ENCODE peak calls at places on chromosome 17, in five cellular contexts. One of them, this sample, is unnamed.

GRCh38 chr17:17737938-17738894 is 57.0 kb downstream of the RAI1 start:
- DNase-seq in choroid plexus epithelial cell: no peak
- DNase-seq in GM12878: no peak
- DNase-seq in upper lobe of right lung: peak
- DNase-seq in AG04450: no peak
- DNase-seq in this sample: peak

GRCh38 chr17:4583796-4584124 is 569 bp upstream of the SMTNL2 start:
- DNase-seq in choroid plexus epithelial cell: no peak
- DNase-seq in GM12878: no peak
- DNase-seq in upper lobe of right lung: no peak
- DNase-seq in AG04450: no peak
- DNase-seq in this sample: peak

GRCh38 chr17:73455050-73455687 is 143.4 kb upstream of the CDC42EP4 start:
- DNase-seq in choroid plexus epithelial cell: no peak
- DNase-seq in GM12878: no peak
- DNase-seq in upper lobe of right lung: no peak
- DNase-seq in AG04450: no peak
- DNase-seq in this sample: no peak

GRCh38 chr17:80858301-80859003 is 133.2 kb upstream of the CHMP6 start:
- DNase-seq in choroid plexus epithelial cell: no peak
- DNase-seq in GM12878: no peak
- DNase-seq in upper lobe of right lung: no peak
- DNase-seq in AG04450: no peak
- DNase-seq in this sample: no peak

GRCh38 chr17:18257268-18257681 is 1.3 kb downstream of the FLII start:
- DNase-seq in choroid plexus epithelial cell: no peak
- DNase-seq in GM12878: no peak
- DNase-seq in upper lobe of right lung: no peak
- DNase-seq in AG04450: no peak
- DNase-seq in this sample: no peak

GRCh38 chr17:38918129-38918913 is 7.1 kb upstream of the LASP1NB start:
- DNase-seq in choroid plexus epithelial cell: no peak
- DNase-seq in GM12878: no peak
- DNase-seq in upper lobe of right lung: no peak
- DNase-seq in AG04450: no peak
- DNase-seq in this sample: no peak

GRCh38 chr17:59193463-59193862 is 16.4 kb upstream of the SMG8 start:
- DNase-seq in choroid plexus epithelial cell: no peak
- DNase-seq in GM12878: no peak
- DNase-seq in upper lobe of right lung: no peak
- DNase-seq in AG04450: no peak
- DNase-seq in this sample: no peak

GRCh38 chr17:38564254-38564605 is 41.5 kb downstream of the SRCIN1 start:
- DNase-seq in choroid plexus epithelial cell: no peak
- DNase-seq in GM12878: no peak
- DNase-seq in upper lobe of right lung: no peak
- DNase-seq in AG04450: no peak
- DNase-seq in this sample: no peak

GRCh38 chr17:78624461-78625216 is 47.4 kb upstream of the DNAH17 start:
- DNase-seq in choroid plexus epithelial cell: no peak
- DNase-seq in GM12878: no peak
- DNase-seq in upper lobe of right lung: no peak
- DNase-seq in AG04450: no peak
- DNase-seq in this sample: no peak

GRCh38 chr17:79983456-79983855 is 52.2 kb downstream of the TBC1D16 start:
- DNase-seq in choroid plexus epithelial cell: no peak
- DNase-seq in GM12878: no peak
- DNase-seq in upper lobe of right lung: peak
- DNase-seq in AG04450: no peak
- DNase-seq in this sample: no peak

GRCh38 chr17:7572588-7573323 is 6.7 kb upstream of the CD68 start:
- DNase-seq in choroid plexus epithelial cell: peak
- DNase-seq in GM12878: peak
- DNase-seq in upper lobe of right lung: peak
- DNase-seq in AG04450: peak
- DNase-seq in this sample: peak

GRCh38 chr17:40347319-40348135 is 17.0 kb downstream of the GJD3 start:
- DNase-seq in choroid plexus epithelial cell: no peak
- DNase-seq in GM12878: no peak
- DNase-seq in upper lobe of right lung: no peak
- DNase-seq in AG04450: no peak
- DNase-seq in this sample: no peak

GRCh38 chr17:61410555-61411089 is 11.0 kb downstream of the TBX2 start:
- DNase-seq in choroid plexus epithelial cell: peak
- DNase-seq in GM12878: no peak
- DNase-seq in upper lobe of right lung: peak
- DNase-seq in AG04450: peak
- DNase-seq in this sample: peak

GRCh38 chr17:32654351-32654750 is 167.6 kb downstream of the CDK5R1 start:
- DNase-seq in choroid plexus epithelial cell: no peak
- DNase-seq in GM12878: no peak
- DNase-seq in upper lobe of right lung: no peak
- DNase-seq in AG04450: no peak
- DNase-seq in this sample: no peak

GRCh38 chr17:36524428-36524876 is 10.2 kb downstream of the MYO19 start:
- DNase-seq in choroid plexus epithelial cell: no peak
- DNase-seq in GM12878: no peak
- DNase-seq in upper lobe of right lung: no peak
- DNase-seq in AG04450: no peak
- DNase-seq in this sample: peak

GRCh38 chr17:39079836-39080235 is 71.6 kb downstream of the PLXDC1 start:
- DNase-seq in choroid plexus epithelial cell: no peak
- DNase-seq in GM12878: no peak
- DNase-seq in upper lobe of right lung: no peak
- DNase-seq in AG04450: no peak
- DNase-seq in this sample: no peak

GRCh38 chr17:412211-413015 is 59.8 kb upstream of the RPH3AL start:
- DNase-seq in choroid plexus epithelial cell: peak
- DNase-seq in GM12878: no peak
- DNase-seq in upper lobe of right lung: no peak
- DNase-seq in AG04450: peak
- DNase-seq in this sample: peak

GRCh38 chr17:33986088-33986487 is 269.0 kb upstream of the CCL2 start:
- DNase-seq in choroid plexus epithelial cell: no peak
- DNase-seq in GM12878: no peak
- DNase-seq in upper lobe of right lung: no peak
- DNase-seq in AG04450: no peak
- DNase-seq in this sample: no peak

GRCh38 chr17:7293821-7294613 is 422 bp downstream of the YBX2 start:
- DNase-seq in choroid plexus epithelial cell: no peak
- DNase-seq in GM12878: no peak
- DNase-seq in upper lobe of right lung: peak
- DNase-seq in AG04450: no peak
- DNase-seq in this sample: no peak

GRCh38 chr17:29615048-29615385 is 7.7 kb downstream of the CORO6 start:
- DNase-seq in choroid plexus epithelial cell: peak
- DNase-seq in GM12878: no peak
- DNase-seq in upper lobe of right lung: peak
- DNase-seq in AG04450: no peak
- DNase-seq in this sample: peak

GRCh38 chr17:54937426-54937825 is 31.0 kb downstream of the COX11 start:
- DNase-seq in choroid plexus epithelial cell: no peak
- DNase-seq in GM12878: no peak
- DNase-seq in upper lobe of right lung: no peak
- DNase-seq in AG04450: no peak
- DNase-seq in this sample: no peak

GRCh38 chr17:8518346-8518745 is 82.7 kb downstream of the NDEL1 start:
- DNase-seq in choroid plexus epithelial cell: no peak
- DNase-seq in GM12878: no peak
- DNase-seq in upper lobe of right lung: no peak
- DNase-seq in AG04450: no peak
- DNase-seq in this sample: no peak

GRCh38 chr17:63838586-63839184 is 3.8 kb downstream of the SMARCD2 start:
- DNase-seq in choroid plexus epithelial cell: peak
- DNase-seq in GM12878: no peak
- DNase-seq in upper lobe of right lung: peak
- DNase-seq in AG04450: no peak
- DNase-seq in this sample: peak

GRCh38 chr17:30200086-30200485 is 35.4 kb downstream of the SLC6A4 start:
- DNase-seq in choroid plexus epithelial cell: no peak
- DNase-seq in GM12878: no peak
- DNase-seq in upper lobe of right lung: no peak
- DNase-seq in AG04450: no peak
- DNase-seq in this sample: no peak

GRCh38 chr17:79722787-79723186 is 8.0 kb upstream of the ENPP7 start:
- DNase-seq in choroid plexus epithelial cell: no peak
- DNase-seq in GM12878: no peak
- DNase-seq in upper lobe of right lung: no peak
- DNase-seq in AG04450: no peak
- DNase-seq in this sample: no peak

GRCh38 chr17:5011928-5012327 is 14.2 kb downstream of the KIF1C start:
- DNase-seq in choroid plexus epithelial cell: peak
- DNase-seq in GM12878: peak
- DNase-seq in upper lobe of right lung: no peak
- DNase-seq in AG04450: no peak
- DNase-seq in this sample: peak

GRCh38 chr17:48513097-48513496 is 17.7 kb downstream of the HOXB1 start:
- DNase-seq in choroid plexus epithelial cell: no peak
- DNase-seq in GM12878: no peak
- DNase-seq in upper lobe of right lung: no peak
- DNase-seq in AG04450: no peak
- DNase-seq in this sample: peak

GRCh38 chr17:48513653-48514482 is 16.9 kb downstream of the HOXB1 start:
- DNase-seq in choroid plexus epithelial cell: no peak
- DNase-seq in GM12878: no peak
- DNase-seq in upper lobe of right lung: no peak
- DNase-seq in AG04450: no peak
- DNase-seq in this sample: no peak

GRCh38 chr17:48517478-48517877 is 13.3 kb downstream of the HOXB1 start:
- DNase-seq in choroid plexus epithelial cell: no peak
- DNase-seq in GM12878: no peak
- DNase-seq in upper lobe of right lung: no peak
- DNase-seq in AG04450: no peak
- DNase-seq in this sample: no peak

GRCh38 chr17:48515925-48516900 is 14.6 kb downstream of the HOXB1 start:
- DNase-seq in choroid plexus epithelial cell: no peak
- DNase-seq in GM12878: no peak
- DNase-seq in upper lobe of right lung: no peak
- DNase-seq in AG04450: no peak
- DNase-seq in this sample: no peak

DNA sequence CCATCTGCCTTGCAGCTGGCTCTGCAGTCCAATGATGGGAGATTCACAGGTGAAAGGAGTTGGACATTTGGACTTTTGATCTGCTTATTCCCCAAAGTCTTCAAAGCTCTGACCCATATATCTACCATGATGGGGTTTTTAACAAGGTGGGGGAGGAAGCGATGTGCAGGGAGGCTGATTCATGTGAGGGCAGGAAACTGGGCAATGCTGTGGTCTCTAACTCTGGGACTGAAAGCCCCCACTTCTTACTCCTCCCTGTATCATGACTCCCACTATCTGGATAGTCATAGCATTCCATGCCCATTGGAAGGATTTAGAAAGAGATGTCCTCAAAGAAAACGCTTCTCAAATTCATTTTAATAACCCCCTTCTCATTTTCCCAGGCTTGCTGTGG is 16.3 kb downstream of the HOXB1 start:
- DNase-seq in choroid plexus epithelial cell: no peak
- DNase-seq in GM12878: no peak
- DNase-seq in upper lobe of right lung: no peak
- DNase-seq in AG04450: no peak
- DNase-seq in this sample: no peak
- TF ChIP-seq CTCF in choroid plexus epithelial cell: no peak
- TF ChIP-seq CTCF in GM12878: no peak
- TF ChIP-seq CTCF in upper lobe of right lung: no peak
- TF ChIP-seq CTCF in AG04450: no peak
- TF ChIP-seq CTCF in this sample: no peak

DNA sequence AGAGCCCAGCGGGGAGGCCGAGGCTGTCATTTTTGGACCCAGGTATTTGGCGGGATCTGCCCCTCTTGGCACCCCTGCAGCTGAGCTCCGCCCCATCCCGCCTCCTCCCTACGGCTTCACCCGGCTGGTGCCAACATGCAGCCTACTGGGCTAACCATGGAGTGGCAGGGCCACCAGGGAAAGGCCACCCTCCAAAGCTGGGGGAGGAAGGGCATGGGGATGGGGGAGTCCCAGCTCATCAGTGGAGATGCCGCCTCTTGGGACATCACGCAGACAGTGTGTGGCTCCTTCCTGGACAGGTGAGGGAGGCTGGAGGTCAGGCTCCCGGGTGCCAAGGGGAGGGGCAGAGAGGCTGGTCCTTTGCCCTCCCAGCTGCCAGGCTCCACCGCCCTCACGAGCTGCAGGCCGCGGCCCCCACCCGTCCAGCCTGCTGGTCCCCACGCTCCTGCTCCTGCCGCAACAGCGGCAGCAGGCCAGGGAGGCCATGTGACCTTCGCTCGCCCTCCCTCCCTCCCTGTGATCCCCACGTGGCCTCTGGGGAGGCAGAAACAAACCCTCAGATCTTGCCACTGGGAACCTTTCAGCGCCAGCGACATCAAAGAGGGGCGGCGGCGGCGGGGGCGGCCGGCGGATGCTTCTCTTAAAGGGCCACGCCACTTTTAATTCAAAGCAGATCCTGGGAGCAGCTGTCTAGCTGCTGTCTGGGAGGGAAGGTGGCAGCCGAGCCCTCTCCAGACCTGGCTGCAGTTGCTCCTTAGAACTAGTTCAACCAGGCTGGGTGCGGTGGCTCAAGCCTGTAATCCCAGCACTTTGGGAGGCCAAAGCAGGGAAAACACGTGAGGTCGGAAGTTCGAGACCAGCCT is 6.8 kb upstream of the NOTUM start:
- DNase-seq in choroid plexus epithelial cell: peak
- DNase-seq in GM12878: peak
- DNase-seq in upper lobe of right lung: peak
- DNase-seq in AG04450: no peak
- DNase-seq in this sample: peak
- H3K4me3 ChIP-seq in choroid plexus epithelial cell: peak
- H3K4me3 ChIP-seq in GM12878: no peak
- H3K4me3 ChIP-seq in upper lobe of right lung: peak
- H3K4me3 ChIP-seq in AG04450: peak
- H3K4me3 ChIP-seq in this sample: no peak

GRCh38 chr17:35030780-35031179 is 32.7 kb downstream of the RFFL start:
- DNase-seq in choroid plexus epithelial cell: no peak
- DNase-seq in GM12878: no peak
- DNase-seq in upper lobe of right lung: no peak
- DNase-seq in AG04450: no peak
- DNase-seq in this sample: no peak
- TF ChIP-seq CTCF in choroid plexus epithelial cell: no peak
- TF ChIP-seq CTCF in GM12878: no peak
- TF ChIP-seq CTCF in upper lobe of right lung: no peak
- TF ChIP-seq CTCF in AG04450: no peak
- TF ChIP-seq CTCF in this sample: no peak

GRCh38 chr17:14298221-14298994 is 2.5 kb upstream of the HS3ST3B1 start:
- DNase-seq in choroid plexus epithelial cell: peak
- DNase-seq in GM12878: no peak
- DNase-seq in upper lobe of right lung: no peak
- DNase-seq in AG04450: no peak
- DNase-seq in this sample: no peak

GRCh38 chr17:14295676-14296075 is 5.2 kb upstream of the HS3ST3B1 start:
- DNase-seq in choroid plexus epithelial cell: no peak
- DNase-seq in GM12878: no peak
- DNase-seq in upper lobe of right lung: no peak
- DNase-seq in AG04450: no peak
- DNase-seq in this sample: no peak

GRCh38 chr17:14296511-14296910 is 4.4 kb upstream of the HS3ST3B1 start:
- DNase-seq in choroid plexus epithelial cell: no peak
- DNase-seq in GM12878: no peak
- DNase-seq in upper lobe of right lung: no peak
- DNase-seq in AG04450: no peak
- DNase-seq in this sample: no peak

GRCh38 chr17:14299261-14300093 is 1.4 kb upstream of the HS3ST3B1 start:
- DNase-seq in choroid plexus epithelial cell: peak
- DNase-seq in GM12878: no peak
- DNase-seq in upper lobe of right lung: peak
- DNase-seq in AG04450: no peak
- DNase-seq in this sample: peak

GRCh38 chr17:14297161-14297851 is 3.6 kb upstream of the HS3ST3B1 start:
- DNase-seq in choroid plexus epithelial cell: peak
- DNase-seq in GM12878: no peak
- DNase-seq in upper lobe of right lung: peak
- DNase-seq in AG04450: no peak
- DNase-seq in this sample: peak
- H3K4me3 ChIP-seq in choroid plexus epithelial cell: peak
- H3K4me3 ChIP-seq in GM12878: no peak
- H3K4me3 ChIP-seq in upper lobe of right lung: peak
- H3K4me3 ChIP-seq in AG04450: peak
- H3K4me3 ChIP-seq in this sample: peak

This sample was measured in cardiac fibroblast.